ENCODE peak calls at places on chromosomes 2 and 18, in four cellular contexts. One of them, this sample, is unnamed. For H3K36me3, the result is how much of the 10 kb centered on the place peaks cover.

GRCh38 chr2:68031546-68032160 is 31.2 kb downstream of the C1D start:
- DNase-seq in left ventricle myocardium inferior: no peak
- DNase-seq in mucosa of descending colon: peak
- DNase-seq in lung: no peak
- DNase-seq in this sample: peak

GRCh38 chr2:24543252-24543651 is 52.2 kb downstream of the NCOA1 start:
- DNase-seq in left ventricle myocardium inferior: no peak
- DNase-seq in mucosa of descending colon: peak
- DNase-seq in lung: no peak
- DNase-seq in this sample: no peak

GRCh38 chr2:162926501-162926900 is 87.9 kb upstream of the KCNH7 start:
- DNase-seq in left ventricle myocardium inferior: no peak
- DNase-seq in mucosa of descending colon: no peak
- DNase-seq in lung: no peak
- DNase-seq in this sample: no peak

GRCh38 chr18:64191069-64191468 is 42.2 kb upstream of the LINC00305 start:
- DNase-seq in left ventricle myocardium inferior: no peak
- DNase-seq in mucosa of descending colon: no peak
- DNase-seq in lung: no peak
- DNase-seq in this sample: no peak

GRCh38 chr18:1578505-1578904 is 673.8 kb downstream of the ADCYAP1 start:
- DNase-seq in left ventricle myocardium inferior: no peak
- DNase-seq in mucosa of descending colon: no peak
- DNase-seq in lung: no peak
- DNase-seq in this sample: no peak

GRCh38 chr2:144702051-144702450 is 182.1 kb upstream of the ZEB2 start:
- DNase-seq in left ventricle myocardium inferior: no peak
- DNase-seq in mucosa of descending colon: peak
- DNase-seq in lung: no peak
- DNase-seq in this sample: no peak

GRCh38 chr2:107801498-107801897 is 25.2 kb upstream of the RGPD4 start:
- DNase-seq in left ventricle myocardium inferior: no peak
- DNase-seq in mucosa of descending colon: no peak
- DNase-seq in lung: no peak
- DNase-seq in this sample: no peak

GRCh38 chr18:55115606-55116005 is 156.3 kb upstream of the CCDC68 start:
- DNase-seq in left ventricle myocardium inferior: no peak
- DNase-seq in mucosa of descending colon: no peak
- DNase-seq in lung: no peak
- DNase-seq in this sample: no peak

GRCh38 chr18:58893388-58894099 is 28.9 kb downstream of the ZNF532 start:
- DNase-seq in left ventricle myocardium inferior: no peak
- DNase-seq in mucosa of descending colon: no peak
- DNase-seq in lung: no peak
- DNase-seq in this sample: no peak

GRCh38 chr18:21853020-21853419 is 112.4 kb downstream of the MIB1 start:
- DNase-seq in left ventricle myocardium inferior: no peak
- DNase-seq in mucosa of descending colon: no peak
- DNase-seq in lung: no peak
- DNase-seq in this sample: no peak

GRCh38 chr2:44819061-44819460 is 122.4 kb upstream of the SIX3 start:
- DNase-seq in left ventricle myocardium inferior: no peak
- DNase-seq in mucosa of descending colon: no peak
- DNase-seq in lung: no peak
- DNase-seq in this sample: no peak

GRCh38 chr2:169526451-169526850 is 16.9 kb downstream of the KLHL41 start:
- DNase-seq in left ventricle myocardium inferior: no peak
- DNase-seq in mucosa of descending colon: no peak
- DNase-seq in lung: no peak
- DNase-seq in this sample: no peak

GRCh38 chr2:23791030-23791429 is 135.9 kb downstream of the ATAD2B start:
- DNase-seq in left ventricle myocardium inferior: no peak
- DNase-seq in mucosa of descending colon: no peak
- DNase-seq in lung: no peak
- DNase-seq in this sample: no peak

GRCh38 chr2:180705122-180705521 is 275.3 kb upstream of the UBE2E3 start:
- DNase-seq in left ventricle myocardium inferior: no peak
- DNase-seq in mucosa of descending colon: no peak
- DNase-seq in lung: no peak
- DNase-seq in this sample: no peak

GRCh38 chr2:45930396-45930792 is 278.9 kb downstream of the PRKCE start:
- DNase-seq in left ventricle myocardium inferior: no peak
- DNase-seq in mucosa of descending colon: no peak
- DNase-seq in lung: no peak
- DNase-seq in this sample: peak

DNA sequence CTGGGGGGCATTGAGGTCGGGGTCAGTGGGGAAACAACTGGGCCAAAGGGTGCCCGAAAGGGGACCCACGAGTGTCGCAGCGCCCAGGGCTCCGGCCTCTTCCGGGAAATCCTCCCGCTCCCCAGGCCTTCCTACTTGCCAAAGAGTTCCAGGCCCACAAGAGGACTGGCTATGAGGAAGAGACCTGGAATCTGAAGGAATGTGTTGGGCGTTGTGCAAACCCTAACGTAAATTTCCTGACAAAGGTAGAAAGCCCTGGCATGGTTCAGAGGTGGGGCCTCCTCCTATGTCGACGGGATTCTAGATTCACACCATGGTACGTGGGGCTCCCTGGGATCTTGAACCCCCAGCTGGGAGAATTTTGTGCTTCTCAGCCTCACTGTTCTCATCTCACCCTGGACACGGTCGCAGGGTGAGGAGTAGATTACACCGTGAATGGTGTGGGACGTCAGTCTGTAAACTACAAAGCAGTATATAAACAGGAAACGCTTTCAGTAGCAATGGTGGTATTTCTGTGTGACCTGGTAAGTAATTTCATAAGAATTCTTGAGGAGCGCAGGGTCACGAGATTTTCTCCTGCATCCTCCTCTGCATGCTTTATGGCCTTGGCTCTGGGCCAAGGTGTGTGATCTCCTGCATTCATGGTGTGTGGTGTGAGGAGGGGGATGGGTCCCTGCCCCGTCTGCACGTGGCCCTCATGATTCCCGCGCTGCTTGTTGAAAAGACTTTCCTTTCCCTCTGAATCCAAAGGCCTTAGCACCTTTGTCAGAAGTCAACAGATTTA is 868 bp downstream of the HSBP1L1 start:
- DNase-seq in left ventricle myocardium inferior: no peak
- DNase-seq in mucosa of descending colon: peak
- DNase-seq in lung: peak
- DNase-seq in this sample: peak
- H3K4me3 ChIP-seq in left ventricle myocardium inferior: peak
- H3K4me3 ChIP-seq in mucosa of descending colon: peak
- H3K4me3 ChIP-seq in lung: peak
- H3K4me3 ChIP-seq in this sample: peak

GRCh38 chr2:178506101-178506500 is 25.8 kb downstream of the PLEKHA3 start:
- DNase-seq in left ventricle myocardium inferior: no peak
- DNase-seq in mucosa of descending colon: no peak
- DNase-seq in lung: no peak
- DNase-seq in this sample: no peak

GRCh38 chr2:178499640-178500039 is 19.4 kb downstream of the PLEKHA3 start:
- DNase-seq in left ventricle myocardium inferior: no peak
- DNase-seq in mucosa of descending colon: no peak
- DNase-seq in lung: no peak
- DNase-seq in this sample: no peak

GRCh38 chr2:178506949-178507348 is 26.7 kb downstream of the PLEKHA3 start:
- DNase-seq in left ventricle myocardium inferior: no peak
- DNase-seq in mucosa of descending colon: no peak
- DNase-seq in lung: no peak
- DNase-seq in this sample: no peak

GRCh38 chr2:178506524-178506923 is 26.3 kb downstream of the PLEKHA3 start:
- DNase-seq in left ventricle myocardium inferior: no peak
- DNase-seq in mucosa of descending colon: no peak
- DNase-seq in lung: no peak
- DNase-seq in this sample: no peak

GRCh38 chr2:178502751-178503150 is 22.5 kb downstream of the PLEKHA3 start:
- DNase-seq in left ventricle myocardium inferior: no peak
- DNase-seq in mucosa of descending colon: no peak
- DNase-seq in lung: no peak
- DNase-seq in this sample: no peak
- H3K36me3 ChIP-seq in left ventricle myocardium inferior: half or more
- H3K36me3 ChIP-seq in mucosa of descending colon: under half
- H3K36me3 ChIP-seq in lung: under half
- H3K36me3 ChIP-seq in this sample: under half

GRCh38 chr18:41977233-41977632 is 22.2 kb downstream of the PIK3C3 start:
- DNase-seq in left ventricle myocardium inferior: no peak
- DNase-seq in mucosa of descending colon: no peak
- DNase-seq in lung: no peak
- DNase-seq in this sample: no peak

GRCh38 chr18:41985914-41986313 is 30.9 kb downstream of the PIK3C3 start:
- DNase-seq in left ventricle myocardium inferior: no peak
- DNase-seq in mucosa of descending colon: no peak
- DNase-seq in lung: no peak
- DNase-seq in this sample: no peak

DNA sequence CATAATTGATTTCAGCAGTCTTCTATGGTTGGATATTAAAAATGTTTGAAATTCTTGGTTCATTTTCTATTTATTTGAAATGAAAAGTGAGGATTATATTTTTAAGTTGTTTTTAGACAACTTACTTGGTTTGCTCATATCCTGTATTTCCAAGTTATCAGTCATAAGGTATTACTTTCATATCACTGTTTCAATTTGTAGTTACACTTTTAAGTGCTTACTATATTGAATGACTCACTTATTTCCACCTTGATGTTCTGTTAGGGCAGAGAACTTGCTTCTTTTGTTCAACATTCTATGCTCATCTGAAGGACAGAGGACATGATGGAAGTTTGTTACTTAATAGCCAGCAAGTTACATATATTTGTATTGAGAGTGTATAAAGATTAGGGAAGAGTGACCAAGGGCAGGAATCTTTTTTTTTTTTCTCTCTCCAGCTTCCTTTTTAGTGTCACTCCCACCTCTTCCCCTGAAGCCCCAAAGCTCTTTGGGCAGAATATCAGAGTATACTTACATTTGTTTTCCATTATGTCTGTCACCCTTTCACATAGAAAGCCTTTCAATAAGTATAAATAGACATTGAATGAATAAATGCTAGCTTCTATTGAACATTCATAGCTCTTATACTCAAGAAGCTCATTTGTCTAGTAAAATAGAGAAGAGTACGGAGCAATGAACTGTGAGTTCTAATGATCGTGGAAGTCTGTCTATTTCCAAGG is 28.1 kb downstream of the PIK3C3 start:
- DNase-seq in left ventricle myocardium inferior: no peak
- DNase-seq in mucosa of descending colon: no peak
- DNase-seq in lung: no peak
- DNase-seq in this sample: no peak
- H3K4me3 ChIP-seq in left ventricle myocardium inferior: no peak
- H3K4me3 ChIP-seq in mucosa of descending colon: no peak
- H3K4me3 ChIP-seq in lung: no peak
- H3K4me3 ChIP-seq in this sample: no peak

DNA sequence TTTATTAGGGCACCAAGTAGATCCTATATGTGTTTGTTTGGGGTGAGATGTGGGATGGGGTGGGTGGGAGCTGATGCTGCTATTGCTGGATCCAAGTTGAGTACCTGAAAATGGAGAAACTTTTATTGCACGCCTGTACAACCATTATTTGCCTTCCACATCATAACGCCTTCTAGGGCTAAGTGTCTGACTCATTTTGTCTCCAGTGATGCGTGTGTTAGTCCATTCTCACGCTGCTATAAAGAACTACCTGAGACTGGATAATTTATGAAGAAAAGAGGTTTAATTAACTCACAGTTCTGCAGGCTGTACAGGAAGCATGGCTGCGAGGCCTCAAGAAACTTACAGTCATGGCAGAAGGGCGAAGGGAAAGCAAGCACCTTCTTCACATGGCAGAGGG is 58.2 kb downstream of the KDM3A start:
- DNase-seq in left ventricle myocardium inferior: no peak
- DNase-seq in mucosa of descending colon: no peak
- DNase-seq in lung: no peak
- DNase-seq in this sample: no peak
- H3K36me3 ChIP-seq in left ventricle myocardium inferior: half or more
- H3K36me3 ChIP-seq in mucosa of descending colon: under half
- H3K36me3 ChIP-seq in lung: under half
- H3K36me3 ChIP-seq in this sample: under half

GRCh38 chr2:154699560-154699901 is 1.0 kb downstream of the KCNJ3 start:
- DNase-seq in left ventricle myocardium inferior: no peak
- DNase-seq in mucosa of descending colon: no peak
- DNase-seq in lung: no peak
- DNase-seq in this sample: no peak

GRCh38 chr2:154698238-154698788 is at the start of gene KCNJ3:
- DNase-seq in left ventricle myocardium inferior: no peak
- DNase-seq in mucosa of descending colon: no peak
- DNase-seq in lung: no peak
- DNase-seq in this sample: no peak

GRCh38 chr2:154697422-154698237 is 865 bp upstream of the KCNJ3 start:
- DNase-seq in left ventricle myocardium inferior: no peak
- DNase-seq in mucosa of descending colon: no peak
- DNase-seq in lung: no peak
- DNase-seq in this sample: peak

GRCh38 chr2:154698789-154699559 is 479 bp downstream of the KCNJ3 start:
- DNase-seq in left ventricle myocardium inferior: no peak
- DNase-seq in mucosa of descending colon: no peak
- DNase-seq in lung: no peak
- DNase-seq in this sample: no peak

DNA sequence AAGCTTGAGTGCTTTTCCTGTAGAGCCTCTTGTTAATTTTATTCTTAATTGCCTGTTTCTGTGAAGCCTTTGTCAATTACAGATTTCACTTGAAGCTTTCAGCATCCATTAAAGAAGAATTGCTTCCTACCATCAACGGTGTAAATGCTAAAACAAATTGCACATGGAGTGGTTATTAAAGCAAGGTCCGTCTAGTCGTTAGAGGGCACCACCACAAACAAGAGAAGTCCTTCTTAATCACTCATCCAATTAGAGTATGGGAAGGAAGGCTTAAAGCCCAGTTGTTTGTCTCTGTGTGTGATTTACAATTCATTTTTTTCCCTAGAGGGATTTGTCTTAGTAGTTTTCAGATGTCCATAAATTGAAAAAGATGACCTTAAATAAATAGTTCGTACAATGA is 1.6 kb downstream of the KCNJ3 start:
- DNase-seq in left ventricle myocardium inferior: no peak
- DNase-seq in mucosa of descending colon: no peak
- DNase-seq in lung: no peak
- DNase-seq in this sample: peak
- H3K4me3 ChIP-seq in left ventricle myocardium inferior: no peak
- H3K4me3 ChIP-seq in mucosa of descending colon: no peak
- H3K4me3 ChIP-seq in lung: no peak
- H3K4me3 ChIP-seq in this sample: no peak

This sample was measured in H7.